ENCODE peak calls at places on chromosomes 7 and 10, in six cellular contexts. D is Peyer's patch, F is RWPE1, U is upper lobe of right lung, J is colonic mucosa, G is fibroblast of mammary gland. L is an unnamed sample.

GRCh38 chr10:45354261-45354660 is 19.8 kb upstream of the ALOX5 start:
- DNase-seq in D (peak), U (peak), G (no peak), J (peak), F (no peak), L (no peak)

GRCh38 chr7:111746950-111747349 is 184.7 kb upstream of the IMMP2L start:
- DNase-seq in G (no peak), U (no peak), J (no peak), F (no peak), D (no peak), L (no peak)

GRCh38 chr10:60446855-60447254 is 57.2 kb upstream of the ANK3 start:
- DNase-seq in G (no peak), D (no peak), J (no peak), F (no peak), U (no peak), L (no peak)

GRCh38 chr7:97873606-97874005 is 1.4 kb upstream of the ASNS start:
- DNase-seq in U (no peak), D (no peak), J (no peak), G (no peak), F (no peak), L (no peak)

GRCh38 chr10:91540714-91541113 is 92.2 kb downstream of the PPP1R3C start:
- DNase-seq in D (no peak), F (no peak), U (no peak), J (no peak), G (peak), L (no peak)

GRCh38 chr7:28958235-28958945 is at the start of gene TRIL:
- DNase-seq in D (peak), F (no peak), J (peak), U (peak), G (peak), L (peak)

GRCh38 chr10:5355762-5356478 is 8.8 kb upstream of the UCN3 start:
- DNase-seq in G (no peak), D (no peak), J (no peak), U (no peak), F (no peak), L (no peak)

GRCh38 chr10:10533417-10533816 is 484.3 kb upstream of the CELF2 start:
- DNase-seq in G (peak), U (no peak), J (no peak), F (peak), D (no peak), L (no peak)

GRCh38 chr7:81499262-81500116 is 270.4 kb downstream of the HGF start:
- DNase-seq in J (no peak), G (peak), F (peak), D (no peak), U (no peak), L (peak)

GRCh38 chr10:4345842-4346241 is 480.2 kb upstream of the AKR1E2 start:
- DNase-seq in G (peak), J (no peak), U (no peak), F (no peak), D (no peak), L (no peak)
- TF ChIP-seq CTCF in G (no peak), J (no peak), U (no peak), F (no peak), D (no peak), L (no peak)

DNA sequence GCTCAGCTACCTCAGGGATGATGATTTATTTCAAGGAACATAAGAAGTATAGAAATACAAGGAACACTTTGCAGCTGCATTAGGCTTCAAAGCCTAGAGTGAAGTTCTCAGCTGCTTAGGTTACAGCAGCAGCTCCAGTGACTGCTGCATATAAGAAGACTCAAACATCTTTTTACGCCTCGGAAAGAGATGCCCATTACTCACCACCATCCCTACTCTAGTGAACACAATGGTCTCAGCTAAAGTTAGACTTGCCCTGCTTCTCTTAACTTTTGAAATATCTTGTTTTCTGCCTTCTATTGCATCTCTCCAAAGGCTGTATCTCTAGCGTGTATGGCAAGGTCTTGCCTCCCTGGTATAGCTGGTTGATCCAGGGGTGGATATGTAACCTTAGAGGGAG is 356.0 kb downstream of the PHF14 start:
- DNase-seq in G (no peak), D (no peak), F (no peak), U (no peak), J (no peak), L (no peak)
- TF ChIP-seq CTCF in G (no peak), D (no peak), F (no peak), U (no peak), J (no peak), L (no peak)

GRCh38 chr7:155450558-155450827 is 7.4 kb upstream of the EN2 start:
- DNase-seq in D (no peak), J (no peak), G (no peak), U (no peak), F (no peak), L (no peak)

GRCh38 chr7:155450828-155451521 is 7.0 kb upstream of the EN2 start:
- DNase-seq in G (no peak), F (no peak), J (no peak), U (no peak), D (no peak), L (no peak)

GRCh38 chr7:155452505-155453295 is 5.2 kb upstream of the EN2 start:
- DNase-seq in D (no peak), F (no peak), J (no peak), U (no peak), G (no peak), L (no peak)

GRCh38 chr7:155449880-155450557 is 7.9 kb upstream of the EN2 start:
- DNase-seq in J (no peak), F (no peak), G (no peak), U (peak), D (no peak), L (no peak)

GRCh38 chr7:155451522-155452239 is 6.2 kb upstream of the EN2 start:
- DNase-seq in J (no peak), U (no peak), D (no peak), G (no peak), F (no peak), L (no peak)
- TF ChIP-seq CTCF in J (no peak), U (no peak), D (no peak), G (no peak), F (no peak), L (no peak)

DNA sequence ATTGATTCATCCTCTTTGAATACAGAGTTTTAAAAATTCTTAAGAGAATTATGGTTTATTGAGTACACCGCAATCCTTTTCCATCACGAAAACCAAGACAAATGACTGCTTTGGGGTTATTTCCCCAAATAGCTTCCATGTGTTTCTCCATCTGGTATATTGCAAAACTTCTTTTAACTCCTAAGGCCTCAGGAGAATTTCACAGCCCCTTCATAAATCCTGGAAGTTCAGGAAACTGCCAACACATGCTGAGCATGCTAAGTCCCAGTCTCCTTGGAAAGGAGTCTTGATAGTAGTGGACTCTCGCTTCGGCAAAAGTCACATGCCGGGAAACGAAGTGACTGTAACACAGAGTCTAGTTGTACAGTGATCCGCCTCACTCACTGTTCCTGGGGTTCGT is 88.1 kb upstream of the RSU1 start:
- DNase-seq in J (no peak), F (no peak), D (no peak), U (no peak), G (peak), L (peak)
- TF ChIP-seq CTCF in J (no peak), F (no peak), D (no peak), U (no peak), G (no peak), L (no peak)

DNA sequence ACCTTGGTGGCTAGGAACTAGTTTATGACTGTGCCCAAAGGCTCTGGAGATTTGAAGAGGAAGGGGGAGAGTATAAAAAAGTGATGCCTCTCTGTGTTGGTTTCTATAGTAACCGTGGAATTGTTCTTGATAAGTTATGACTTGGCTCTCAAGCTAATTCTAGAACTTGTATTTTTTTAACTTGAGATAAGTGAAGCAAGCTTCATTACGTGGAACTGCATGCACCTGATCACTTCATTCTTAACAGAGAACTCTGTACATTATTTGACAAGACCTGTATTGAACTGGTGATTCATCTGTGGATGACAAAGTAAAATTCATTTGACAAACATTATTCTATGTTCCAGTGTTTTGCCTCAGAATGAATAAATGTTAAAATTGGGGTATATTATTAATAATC is 1452.2 kb downstream of the REEP3 start:
- DNase-seq in U (no peak), G (no peak), D (no peak), J (no peak), F (no peak), L (no peak)
- TF ChIP-seq CTCF in U (no peak), G (no peak), D (no peak), J (no peak), F (no peak), L (no peak)